ENCODE peak calls at places on chromosomes 12 and 14, in seven cellular contexts. One of them, this sample, is unnamed.

GRCh38 chr12:82027612-82028011 is 268.5 kb upstream of the PPFIA2 start:
- DNase-seq in AG04450: no peak
- DNase-seq in GM06990: no peak
- DNase-seq in vagina: no peak
- DNase-seq in brain microvascular endothelial cell: no peak
- DNase-seq in upper lobe of right lung: no peak
- DNase-seq in IMR-90: no peak
- DNase-seq in this sample: no peak

GRCh38 chr12:69105101-69105613 is 134.2 kb upstream of the CPSF6 start:
- DNase-seq in upper lobe of right lung: no peak
- DNase-seq in GM06990: no peak
- DNase-seq in brain microvascular endothelial cell: no peak
- DNase-seq in IMR-90: no peak
- DNase-seq in vagina: no peak
- DNase-seq in AG04450: no peak
- DNase-seq in this sample: no peak

GRCh38 chr12:131282292-131283080 is 328.8 kb downstream of the ADGRD1 start:
- DNase-seq in GM06990: no peak
- DNase-seq in vagina: no peak
- DNase-seq in upper lobe of right lung: peak
- DNase-seq in AG04450: no peak
- DNase-seq in IMR-90: no peak
- DNase-seq in brain microvascular endothelial cell: no peak
- DNase-seq in this sample: no peak

GRCh38 chr12:59086124-59086523 is 165.8 kb upstream of the LRIG3 start:
- DNase-seq in IMR-90: no peak
- DNase-seq in AG04450: no peak
- DNase-seq in upper lobe of right lung: no peak
- DNase-seq in vagina: no peak
- DNase-seq in brain microvascular endothelial cell: no peak
- DNase-seq in GM06990: no peak
- DNase-seq in this sample: no peak

GRCh38 chr12:6925543-6926279 is 2.0 kb upstream of the ATN1 start:
- DNase-seq in upper lobe of right lung: peak
- DNase-seq in brain microvascular endothelial cell: no peak
- DNase-seq in IMR-90: peak
- DNase-seq in vagina: no peak
- DNase-seq in AG04450: peak
- DNase-seq in GM06990: no peak
- DNase-seq in this sample: peak

GRCh38 chr14:74949859-74950572 is 5.4 kb downstream of the PGF start:
- DNase-seq in vagina: no peak
- DNase-seq in brain microvascular endothelial cell: no peak
- DNase-seq in GM06990: no peak
- DNase-seq in IMR-90: no peak
- DNase-seq in AG04450: no peak
- DNase-seq in upper lobe of right lung: no peak
- DNase-seq in this sample: no peak

GRCh38 chr12:93197067-93197593 is 180.6 kb upstream of the NUDT4 start:
- DNase-seq in upper lobe of right lung: no peak
- DNase-seq in brain microvascular endothelial cell: no peak
- DNase-seq in AG04450: no peak
- DNase-seq in GM06990: no peak
- DNase-seq in IMR-90: peak
- DNase-seq in vagina: no peak
- DNase-seq in this sample: peak

GRCh38 chr12:98514984-98515367 is 414 bp upstream of the TMPO start:
- DNase-seq in IMR-90: no peak
- DNase-seq in vagina: no peak
- DNase-seq in upper lobe of right lung: no peak
- DNase-seq in AG04450: no peak
- DNase-seq in GM06990: no peak
- DNase-seq in brain microvascular endothelial cell: no peak
- DNase-seq in this sample: no peak

GRCh38 chr14:60106341-60106740 is 14.6 kb downstream of the PCNX4 start:
- DNase-seq in brain microvascular endothelial cell: peak
- DNase-seq in GM06990: no peak
- DNase-seq in AG04450: no peak
- DNase-seq in IMR-90: peak
- DNase-seq in vagina: no peak
- DNase-seq in upper lobe of right lung: no peak
- DNase-seq in this sample: peak

GRCh38 chr12:27781680-27782079 is 1.6 kb upstream of the MANSC4 start:
- DNase-seq in upper lobe of right lung: no peak
- DNase-seq in GM06990: no peak
- DNase-seq in AG04450: no peak
- DNase-seq in vagina: no peak
- DNase-seq in IMR-90: peak
- DNase-seq in brain microvascular endothelial cell: peak
- DNase-seq in this sample: peak

GRCh38 chr12:124015791-124016510 is 42.9 kb downstream of the ZNF664 start:
- DNase-seq in upper lobe of right lung: no peak
- DNase-seq in AG04450: no peak
- DNase-seq in vagina: no peak
- DNase-seq in IMR-90: no peak
- DNase-seq in brain microvascular endothelial cell: no peak
- DNase-seq in GM06990: no peak
- DNase-seq in this sample: no peak

GRCh38 chr14:30753452-30753851 is 120.9 kb upstream of the COCH start:
- DNase-seq in GM06990: no peak
- DNase-seq in vagina: no peak
- DNase-seq in brain microvascular endothelial cell: no peak
- DNase-seq in AG04450: no peak
- DNase-seq in IMR-90: no peak
- DNase-seq in upper lobe of right lung: no peak
- DNase-seq in this sample: no peak

GRCh38 chr12:30546121-30546520 is 149.5 kb downstream of the IPO8 start:
- DNase-seq in brain microvascular endothelial cell: no peak
- DNase-seq in IMR-90: no peak
- DNase-seq in AG04450: no peak
- DNase-seq in vagina: no peak
- DNase-seq in upper lobe of right lung: no peak
- DNase-seq in GM06990: no peak
- DNase-seq in this sample: no peak

GRCh38 chr12:29681370-29681769 is 102.4 kb downstream of the TMTC1 start:
- DNase-seq in vagina: no peak
- DNase-seq in GM06990: no peak
- DNase-seq in upper lobe of right lung: no peak
- DNase-seq in AG04450: no peak
- DNase-seq in brain microvascular endothelial cell: no peak
- DNase-seq in IMR-90: no peak
- DNase-seq in this sample: peak

GRCh38 chr12:74537126-74537706 is 419 bp upstream of the ATXN7L3B start:
- DNase-seq in vagina: no peak
- DNase-seq in AG04450: peak
- DNase-seq in IMR-90: peak
- DNase-seq in brain microvascular endothelial cell: peak
- DNase-seq in upper lobe of right lung: no peak
- DNase-seq in GM06990: no peak
- DNase-seq in this sample: peak

GRCh38 chr12:95551305-95551704 is at the start of gene USP44:
- DNase-seq in AG04450: no peak
- DNase-seq in upper lobe of right lung: no peak
- DNase-seq in GM06990: no peak
- DNase-seq in vagina: no peak
- DNase-seq in brain microvascular endothelial cell: no peak
- DNase-seq in IMR-90: no peak
- DNase-seq in this sample: no peak

GRCh38 chr14:63840981-63841380 is 11.8 kb upstream of the SYNE2 start:
- DNase-seq in AG04450: no peak
- DNase-seq in brain microvascular endothelial cell: no peak
- DNase-seq in IMR-90: no peak
- DNase-seq in vagina: no peak
- DNase-seq in upper lobe of right lung: peak
- DNase-seq in GM06990: no peak
- DNase-seq in this sample: no peak

GRCh38 chr14:104112609-104113571 is 25.5 kb upstream of the KIF26A start:
- DNase-seq in IMR-90: no peak
- DNase-seq in vagina: no peak
- DNase-seq in AG04450: no peak
- DNase-seq in GM06990: no peak
- DNase-seq in upper lobe of right lung: peak
- DNase-seq in brain microvascular endothelial cell: no peak
- DNase-seq in this sample: no peak

GRCh38 chr12:11555743-11556625 is 93.5 kb upstream of the ETV6 start:
- DNase-seq in GM06990: no peak
- DNase-seq in AG04450: no peak
- DNase-seq in brain microvascular endothelial cell: no peak
- DNase-seq in IMR-90: no peak
- DNase-seq in upper lobe of right lung: no peak
- DNase-seq in vagina: no peak
- DNase-seq in this sample: no peak

GRCh38 chr14:65650843-65651242 is 238.3 kb downstream of the FUT8 start:
- DNase-seq in vagina: no peak
- DNase-seq in GM06990: no peak
- DNase-seq in upper lobe of right lung: no peak
- DNase-seq in brain microvascular endothelial cell: no peak
- DNase-seq in IMR-90: no peak
- DNase-seq in AG04450: no peak
- DNase-seq in this sample: no peak

GRCh38 chr12:131082795-131083194 is 129.1 kb downstream of the ADGRD1 start:
- DNase-seq in upper lobe of right lung: peak
- DNase-seq in brain microvascular endothelial cell: no peak
- DNase-seq in GM06990: no peak
- DNase-seq in AG04450: no peak
- DNase-seq in IMR-90: no peak
- DNase-seq in vagina: no peak
- DNase-seq in this sample: no peak

GRCh38 chr12:47837190-47838171 is 17.8 kb upstream of the HDAC7 start:
- DNase-seq in IMR-90: peak
- DNase-seq in vagina: no peak
- DNase-seq in GM06990: no peak
- DNase-seq in upper lobe of right lung: peak
- DNase-seq in AG04450: no peak
- DNase-seq in brain microvascular endothelial cell: no peak
- DNase-seq in this sample: peak

GRCh38 chr12:123269395-123269892 is 2.2 kb downstream of the CDK2AP1 start:
- DNase-seq in IMR-90: peak
- DNase-seq in upper lobe of right lung: peak
- DNase-seq in vagina: no peak
- DNase-seq in GM06990: peak
- DNase-seq in AG04450: no peak
- DNase-seq in brain microvascular endothelial cell: peak
- DNase-seq in this sample: peak

GRCh38 chr12:128794661-128795529 is 28.9 kb downstream of the SLC15A4 start:
- DNase-seq in AG04450: no peak
- DNase-seq in vagina: no peak
- DNase-seq in IMR-90: no peak
- DNase-seq in brain microvascular endothelial cell: no peak
- DNase-seq in upper lobe of right lung: no peak
- DNase-seq in GM06990: no peak
- DNase-seq in this sample: no peak

GRCh38 chr12:121943926-121944325 is 25.5 kb downstream of the CFAP251 start:
- DNase-seq in upper lobe of right lung: no peak
- DNase-seq in AG04450: no peak
- DNase-seq in GM06990: no peak
- DNase-seq in vagina: no peak
- DNase-seq in IMR-90: no peak
- DNase-seq in brain microvascular endothelial cell: no peak
- DNase-seq in this sample: no peak

DNA sequence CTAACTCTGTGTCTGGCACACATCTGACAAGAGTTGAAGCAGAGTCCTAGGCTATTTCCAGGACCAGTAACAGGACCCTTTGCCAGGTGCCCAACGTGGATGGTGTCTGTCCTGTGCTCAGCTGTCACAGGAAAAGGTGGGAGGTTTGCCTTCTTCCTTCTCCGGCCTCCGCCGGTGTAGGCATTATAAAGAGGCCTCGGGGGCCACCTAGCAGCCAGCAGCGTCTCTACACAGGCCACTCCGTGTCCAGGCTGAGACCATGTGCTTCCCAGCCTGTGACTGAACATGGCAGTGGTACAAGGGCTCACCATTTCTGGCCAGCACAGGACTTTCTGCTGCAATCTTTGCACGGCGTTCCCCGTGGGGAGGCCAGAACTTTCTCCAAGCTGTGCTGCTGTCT is 60.7 kb upstream of the GPATCH2L start:
- DNase-seq in brain microvascular endothelial cell: no peak
- DNase-seq in GM06990: no peak
- DNase-seq in upper lobe of right lung: no peak
- DNase-seq in AG04450: no peak
- DNase-seq in vagina: no peak
- DNase-seq in IMR-90: no peak
- DNase-seq in this sample: peak
- TF ChIP-seq CTCF in brain microvascular endothelial cell: peak
- TF ChIP-seq CTCF in GM06990: no peak
- TF ChIP-seq CTCF in upper lobe of right lung: peak
- TF ChIP-seq CTCF in AG04450: no peak
- TF ChIP-seq CTCF in vagina: no peak
- TF ChIP-seq CTCF in IMR-90: no peak
- TF ChIP-seq CTCF in this sample: peak

GRCh38 chr14:21861153-21861552 is 187.5 kb upstream of the OR4E1 start:
- DNase-seq in upper lobe of right lung: no peak
- DNase-seq in GM06990: no peak
- DNase-seq in vagina: no peak
- DNase-seq in AG04450: no peak
- DNase-seq in IMR-90: no peak
- DNase-seq in brain microvascular endothelial cell: no peak
- DNase-seq in this sample: no peak
- H3K4me3 ChIP-seq in upper lobe of right lung: no peak
- H3K4me3 ChIP-seq in GM06990: no peak
- H3K4me3 ChIP-seq in vagina: no peak
- H3K4me3 ChIP-seq in AG04450: no peak
- H3K4me3 ChIP-seq in IMR-90: no peak
- H3K4me3 ChIP-seq in brain microvascular endothelial cell: no peak
- H3K4me3 ChIP-seq in this sample: no peak

GRCh38 chr14:92433407-92433806 is 80.2 kb upstream of the RIN3 start:
- DNase-seq in AG04450: no peak
- DNase-seq in GM06990: no peak
- DNase-seq in upper lobe of right lung: no peak
- DNase-seq in IMR-90: no peak
- DNase-seq in brain microvascular endothelial cell: no peak
- DNase-seq in vagina: no peak
- DNase-seq in this sample: no peak
- TF ChIP-seq CTCF in AG04450: no peak
- TF ChIP-seq CTCF in GM06990: no peak
- TF ChIP-seq CTCF in upper lobe of right lung: no peak
- TF ChIP-seq CTCF in IMR-90: no peak
- TF ChIP-seq CTCF in brain microvascular endothelial cell: no peak
- TF ChIP-seq CTCF in vagina: no peak
- TF ChIP-seq CTCF in this sample: no peak

DNA sequence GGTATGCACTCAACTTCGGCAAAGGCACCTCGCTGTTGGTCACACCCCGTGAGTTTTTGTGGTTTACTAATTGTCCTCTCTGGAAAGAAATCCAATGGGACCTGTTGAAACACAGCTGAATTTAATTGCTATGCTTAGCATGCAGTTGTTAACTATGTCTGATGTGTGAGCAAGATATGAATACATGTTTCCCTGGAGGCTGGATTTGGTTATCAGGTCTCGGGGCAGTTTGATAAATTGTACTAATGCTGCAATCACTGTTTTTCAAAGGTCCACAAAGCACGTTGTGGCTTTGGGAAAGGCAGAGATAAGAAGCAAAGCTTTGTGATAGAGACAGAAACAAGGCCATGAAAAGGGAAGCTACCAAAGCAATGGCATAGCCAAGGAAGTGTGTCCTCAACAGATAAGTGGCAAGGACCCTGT is 91.3 kb downstream of the DAD1 start:
- DNase-seq in upper lobe of right lung: no peak
- DNase-seq in IMR-90: no peak
- DNase-seq in GM06990: no peak
- DNase-seq in brain microvascular endothelial cell: no peak
- DNase-seq in AG04450: no peak
- DNase-seq in vagina: no peak
- DNase-seq in this sample: no peak
- H3K4me3 ChIP-seq in upper lobe of right lung: no peak
- H3K4me3 ChIP-seq in IMR-90: no peak
- H3K4me3 ChIP-seq in GM06990: no peak
- H3K4me3 ChIP-seq in brain microvascular endothelial cell: no peak
- H3K4me3 ChIP-seq in AG04450: no peak
- H3K4me3 ChIP-seq in vagina: no peak
- H3K4me3 ChIP-seq in this sample: no peak